ENCODE peak calls at places on chromosomes 12 and 14, in six cellular contexts. E is AG20443; S is T-cell; L is activated CD8-positive, alpha-beta memory T cell treated with anti-CD3 and anti-CD28 coated beads for 1 hour; W is neural progenitor cell; R is GM20000. Z is an unnamed sample.

GRCh38 chr12:107125833-107126232 is 32.5 kb upstream of the CRY1 start:
- DNase-seq in E (no peak), S (no peak), L (no peak), W (no peak), R (no peak), Z (no peak)

GRCh38 chr14:92785601-92786426 is 8.3 kb upstream of the GOLGA5 start:
- DNase-seq in E (peak; percentile 82), S (no peak), L (no peak), W (no peak), R (no peak), Z (peak; percentile 75)

GRCh38 chr14:99744199-99744872 is 48.9 kb upstream of the EML1 start:
- DNase-seq in E (no peak), S (no peak), L (no peak), W (peak; percentile 51), R (no peak), Z (no peak)

GRCh38 chr14:73269729-73270651 is 32.7 kb downstream of the PAPLN start:
- DNase-seq in E (peak; percentile 68), S (no peak), L (no peak), W (peak; percentile 53), R (peak; percentile 73), Z (peak; percentile 64)

GRCh38 chr14:32226051-32226450 is 23.0 kb upstream of the RNU6-8 start:
- DNase-seq in E (no peak), S (no peak), L (no peak), W (no peak), R (no peak), Z (no peak)

GRCh38 chr12:117686911-117687377 is 281.8 kb downstream of the KSR2 start:
- DNase-seq in E (peak; percentile 68), S (no peak), L (no peak), W (no peak), R (no peak), Z (peak; percentile 42)

GRCh38 chr14:57087841-57088240 is 180.9 kb downstream of the EXOC5 start:
- DNase-seq in E (no peak), S (no peak), L (no peak), W (no peak), R (no peak), Z (no peak)

GRCh38 chr12:29242921-29243431 is 93.9 kb downstream of the FAR2 start:
- DNase-seq in E (no peak), S (no peak), L (no peak), W (no peak), R (no peak), Z (no peak)

GRCh38 chr14:51018521-51018920 is 74.2 kb upstream of the PYGL start:
- DNase-seq in E (peak; percentile 20), S (no peak), L (no peak), W (no peak), R (no peak), Z (no peak)

GRCh38 chr12:48681416-48681737 is 661 bp downstream of the KANSL2 start:
- DNase-seq in E (peak; percentile 39), S (no peak), L (no peak), W (no peak), R (peak; percentile 12), Z (no peak)

GRCh38 chr12:3229577-3229976 is 152.4 kb downstream of the TSPAN9 start:
- DNase-seq in E (no peak), S (no peak), L (no peak), W (no peak), R (no peak), Z (no peak)

GRCh38 chr12:18849761-18850160 is 111.8 kb downstream of the CAPZA3 start:
- DNase-seq in E (no peak), S (no peak), L (no peak), W (no peak), R (no peak), Z (no peak)

GRCh38 chr14:106129274-106129673 is 602.9 kb downstream of the TMEM121 start:
- DNase-seq in E (no peak), S (no peak), L (no peak), W (no peak), R (no peak), Z (no peak)

GRCh38 chr14:55807059-55807499 is 227.1 kb downstream of the KTN1 start:
- DNase-seq in E (peak; percentile 11), S (peak; percentile 39), L (peak; percentile 54), W (no peak), R (no peak), Z (peak; percentile 96)

GRCh38 chr12:41919526-41920305 is 225.0 kb downstream of the GXYLT1 start:
- DNase-seq in E (no peak), S (no peak), L (no peak), W (peak; percentile 67), R (no peak), Z (no peak)

GRCh38 chr12:113222730-113223531 is 1.7 kb downstream of the TPCN1 start:
- DNase-seq in E (peak; percentile 67), S (no peak), L (no peak), W (no peak), R (no peak), Z (peak; percentile 72)

GRCh38 chr14:101104485-101104884 is 201.0 kb upstream of the RTL1 start:
- DNase-seq in E (no peak), S (no peak), L (no peak), W (no peak), R (no peak), Z (no peak)

GRCh38 chr12:25854991-25855390 is 103.5 kb upstream of the RASSF8 start:
- DNase-seq in E (no peak), S (no peak), L (no peak), W (no peak), R (no peak), Z (no peak)

GRCh38 chr12:60148109-60148508 is 552.3 kb downstream of the SLC16A7 start:
- DNase-seq in E (peak; percentile 58), S (no peak), L (no peak), W (no peak), R (no peak), Z (no peak)

GRCh38 chr12:121295746-121296617 is 527 bp downstream of the CAMKK2 start:
- DNase-seq in E (peak; percentile 56), S (peak; percentile 7), L (peak; percentile 1), W (peak; percentile 56), R (peak; percentile 49), Z (peak; percentile 23)

Z was measured in left cardiac atrium.